ENCODE peak calls at places on chromosomes 11 and 22, in five cellular contexts. H is neural crest cell, Q is lower lobe of right lung, L is astrocyte of the cerebellum, X is RWPE1. S is an unnamed sample.

GRCh38 chr11:47376543-47377371 is 1.6 kb downstream of the SPI1 start:
- DNase-seq in H (no peak), Q (peak), L (no peak), X (no peak), S (no peak)

GRCh38 chr22:37169412-37169811 is 18.6 kb downstream of the C1QTNF6 start:
- DNase-seq in H (no peak), Q (peak), L (no peak), X (no peak), S (no peak)

GRCh38 chr11:108733479-108734116 is 68.7 kb downstream of the DDX10 start:
- DNase-seq in H (no peak), Q (no peak), L (peak), X (peak), S (no peak)

GRCh38 chr11:120331301-120331966 is 4.8 kb upstream of the ARHGEF12 start:
- DNase-seq in H (no peak), Q (no peak), L (peak), X (peak), S (no peak)

GRCh38 chr11:13102865-13103539 is 93.9 kb downstream of the RASSF10 start:
- DNase-seq in H (no peak), Q (no peak), L (no peak), X (no peak), S (no peak)

GRCh38 chr11:116513894-116514293 is 258.9 kb downstream of the BUD13 start:
- DNase-seq in H (peak), Q (no peak), L (no peak), X (no peak), S (peak)

GRCh38 chr11:116690623-116691022 is 82.2 kb downstream of the BUD13 start:
- DNase-seq in H (no peak), Q (no peak), L (no peak), X (no peak), S (no peak)

GRCh38 chr11:4191031-4191571 is 96.5 kb downstream of the RRM1 start:
- DNase-seq in H (no peak), Q (no peak), L (no peak), X (no peak), S (no peak)

GRCh38 chr11:76803811-76804600 is 20.9 kb downstream of the TSKU start:
- DNase-seq in H (no peak), Q (peak), L (no peak), X (no peak), S (no peak)

GRCh38 chr22:27825174-27825573 is 23.6 kb upstream of the MN1 start:
- DNase-seq in H (peak), Q (no peak), L (no peak), X (no peak), S (no peak)

GRCh38 chr22:43263645-43264514 is 76.9 kb upstream of the TTLL12 start:
- DNase-seq in H (no peak), Q (peak), L (peak), X (peak), S (no peak)

GRCh38 chr11:17648528-17648927 is 70.8 kb upstream of the MYOD1 start:
- DNase-seq in H (no peak), Q (no peak), L (no peak), X (no peak), S (no peak)

GRCh38 chr11:20109731-20110445 is 50.4 kb downstream of the DBX1 start:
- DNase-seq in H (no peak), Q (no peak), L (no peak), X (no peak), S (no peak)

GRCh38 chr22:46775789-46776485 is 13.5 kb downstream of the TBC1D22A start:
- DNase-seq in H (no peak), Q (no peak), L (no peak), X (no peak), S (no peak)

GRCh38 chr11:11449327-11449726 is 96.3 kb upstream of the CSNK2A3 start:
- DNase-seq in H (no peak), Q (no peak), L (no peak), X (no peak), S (no peak)

GRCh38 chr11:60095477-60096120 is 7.1 kb downstream of the MS4A2 start:
- DNase-seq in H (no peak), Q (no peak), L (no peak), X (no peak), S (no peak)

GRCh38 chr11:29328961-29329441 is 687.8 kb downstream of the KCNA4 start:
- DNase-seq in H (no peak), Q (no peak), L (peak), X (peak), S (peak)

GRCh38 chr22:50581031-50581949 is 1.4 kb downstream of the CHKB start:
- DNase-seq in H (no peak), Q (peak), L (no peak), X (no peak), S (no peak)

GRCh38 chr22:39943366-39943765 is 16.8 kb upstream of the TMA7B start:
- DNase-seq in H (no peak), Q (no peak), L (no peak), X (no peak), S (peak)

GRCh38 chr11:73375830-73376167 is 400 bp upstream of the RELT start:
- DNase-seq in H (no peak), Q (no peak), L (no peak), X (no peak), S (no peak)

GRCh38 chr11:62556102-62556871 is 9.7 kb upstream of the AHNAK start:
- DNase-seq in H (no peak), Q (peak), L (peak), X (peak), S (peak)

GRCh38 chr22:24996420-24996952 is 44.0 kb downstream of the KIAA1671 start:
- DNase-seq in H (peak), Q (no peak), L (no peak), X (peak), S (no peak)

GRCh38 chr11:63427971-63428508 is 58.5 kb downstream of the SLC22A9 start:
- DNase-seq in H (no peak), Q (no peak), L (no peak), X (no peak), S (no peak)

GRCh38 chr22:50627452-50627913 is 469 bp downstream of the ARSA start:
- DNase-seq in H (peak), Q (no peak), L (no peak), X (no peak), S (peak)

GRCh38 chr11:128757886-128758612 is 64.2 kb downstream of the FLI1 start:
- DNase-seq in H (no peak), Q (no peak), L (no peak), X (no peak), S (no peak)

GRCh38 chr11:82680252-82680651 is 53.4 kb downstream of the FAM181B start:
- DNase-seq in H (no peak), Q (no peak), L (no peak), X (no peak), S (no peak)

GRCh38 chr22:49760630-49761571 is 66.8 kb downstream of the BRD1 start:
- DNase-seq in H (no peak), Q (no peak), L (no peak), X (no peak), S (no peak)

GRCh38 chr11:76664578-76665061 is 5.9 kb downstream of the LRRC32 start:
- DNase-seq in H (no peak), Q (peak), L (no peak), X (no peak), S (no peak)

GRCh38 chr11:68610452-68611116 is 73.8 kb upstream of the GAL start:
- DNase-seq in H (no peak), Q (no peak), L (no peak), X (no peak), S (no peak)
- TF ChIP-seq CTCF in H (peak), Q (no peak), L (peak), X (no peak), S (no peak)

GRCh38 chr11:61128947-61129346 is 26.7 kb downstream of the CD5 start:
- DNase-seq in H (no peak), Q (no peak), L (no peak), X (no peak), S (no peak)
- TF ChIP-seq CTCF in H (no peak), Q (no peak), L (no peak), X (no peak), S (no peak)

DNA sequence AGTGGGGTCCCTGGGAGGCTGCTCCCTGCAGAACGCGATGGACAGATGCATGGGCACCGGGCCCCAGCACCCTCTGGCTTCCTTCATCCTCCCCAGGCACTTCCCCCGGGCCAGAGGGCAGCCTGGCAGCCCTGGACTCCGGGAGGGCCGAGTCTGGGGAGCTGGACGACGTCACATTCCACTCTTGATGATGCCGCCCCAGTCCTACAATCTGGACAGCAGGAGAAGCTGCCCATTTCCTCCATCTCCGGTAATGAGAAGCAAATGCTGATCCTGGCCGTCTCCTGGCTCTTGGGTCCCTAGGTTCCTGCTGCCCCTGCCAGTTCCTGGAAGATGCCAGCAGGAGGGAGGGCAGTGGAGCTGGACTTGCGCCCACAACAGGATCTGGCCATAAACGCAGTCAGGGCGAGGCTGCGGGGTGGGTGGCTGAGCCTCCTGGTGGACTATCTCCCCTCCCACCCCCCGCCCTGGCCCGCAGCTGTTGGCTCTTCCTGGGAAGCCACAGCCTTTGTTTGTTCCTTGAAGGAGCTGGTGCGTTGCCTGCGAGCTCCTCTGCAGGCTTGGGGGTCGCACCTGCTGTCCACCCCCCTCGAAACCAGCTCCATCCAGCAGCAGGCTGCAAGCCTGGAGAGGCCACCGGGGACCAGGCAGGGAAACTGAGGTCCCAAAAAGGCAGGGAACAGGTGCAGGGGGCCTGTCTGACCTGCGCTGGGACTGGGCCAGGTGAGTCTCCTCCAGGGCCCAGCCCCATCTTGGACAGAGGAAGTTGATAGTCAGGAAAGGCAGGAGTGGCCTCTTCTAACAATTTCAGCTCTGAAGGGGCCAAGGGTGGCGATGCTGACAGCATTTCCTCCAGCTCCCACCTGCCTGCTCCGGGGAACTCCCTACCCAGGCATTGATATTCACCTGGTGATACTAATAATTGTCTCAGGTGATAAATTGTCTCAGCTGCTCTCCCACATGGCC is 17.9 kb upstream of the MUC6 start:
- DNase-seq in H (no peak), Q (peak), L (no peak), X (no peak), S (no peak)
- TF ChIP-seq CTCF in H (no peak), Q (no peak), L (no peak), X (no peak), S (no peak)

GRCh38 chr11:36530840-36531239 is 20.8 kb upstream of the TRAF6 start:
- DNase-seq in H (no peak), Q (no peak), L (no peak), X (no peak), S (no peak)

GRCh38 chr11:36534276-36534675 is 24.2 kb upstream of the TRAF6 start:
- DNase-seq in H (no peak), Q (no peak), L (no peak), X (no peak), S (no peak)

DNA sequence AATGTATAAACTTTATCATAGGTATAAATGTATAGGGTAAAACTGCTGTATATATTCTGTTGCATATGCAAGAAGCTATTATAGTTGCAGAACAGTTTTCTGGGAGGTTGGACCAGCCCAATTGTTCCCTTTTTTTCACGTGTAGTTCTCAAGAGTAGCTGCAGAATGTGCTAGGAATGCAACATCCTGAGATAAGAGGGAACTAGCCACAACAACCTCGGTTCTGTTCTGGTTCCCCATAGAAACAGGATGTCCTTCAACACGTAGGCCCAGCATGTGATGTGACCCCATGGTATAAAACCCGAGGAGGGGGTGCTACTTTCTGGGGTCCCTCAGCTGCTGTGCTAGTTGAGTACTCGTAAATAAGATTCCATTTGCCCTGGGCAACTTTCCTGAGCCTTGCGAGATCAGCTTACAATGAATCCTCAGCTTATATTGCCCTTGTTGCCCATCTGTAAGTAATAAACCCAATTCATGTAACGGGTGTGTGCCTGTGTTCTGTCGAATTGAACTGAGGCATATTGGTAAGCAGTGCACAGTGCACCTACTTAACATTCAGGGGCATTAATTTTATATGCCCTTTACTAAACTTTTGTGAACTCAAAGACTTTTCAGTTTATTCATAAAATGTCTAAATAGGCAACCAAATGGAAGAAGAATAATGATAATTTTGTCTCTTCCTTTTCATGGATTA is 23.0 kb upstream of the TRAF6 start:
- DNase-seq in H (no peak), Q (no peak), L (no peak), X (no peak), S (peak)
- TF ChIP-seq CTCF in H (no peak), Q (no peak), L (no peak), X (no peak), S (no peak)

DNA sequence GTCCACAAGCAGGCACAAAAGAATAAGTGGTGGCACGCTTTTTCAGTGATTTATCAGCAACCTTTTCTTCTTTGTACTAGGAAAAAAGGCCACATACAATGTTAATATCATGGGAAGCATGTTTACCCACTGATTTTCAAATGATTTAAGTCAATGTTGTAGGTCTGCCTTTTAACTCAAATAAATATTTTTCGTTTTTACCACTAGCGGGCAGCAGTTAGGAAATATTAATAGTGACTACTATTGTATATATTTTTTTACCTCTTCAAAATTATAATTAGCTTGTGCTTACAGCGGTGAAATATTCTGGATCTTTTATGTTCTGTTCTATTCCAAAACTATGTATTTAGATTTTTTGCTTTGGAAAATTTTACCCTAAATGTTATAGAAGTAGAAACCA is 6.4 kb upstream of the SLC17A6 start:
- DNase-seq in H (no peak), Q (no peak), L (no peak), X (no peak), S (no peak)
- TF ChIP-seq CTCF in H (no peak), Q (no peak), L (no peak), X (no peak), S (peak)

DNA sequence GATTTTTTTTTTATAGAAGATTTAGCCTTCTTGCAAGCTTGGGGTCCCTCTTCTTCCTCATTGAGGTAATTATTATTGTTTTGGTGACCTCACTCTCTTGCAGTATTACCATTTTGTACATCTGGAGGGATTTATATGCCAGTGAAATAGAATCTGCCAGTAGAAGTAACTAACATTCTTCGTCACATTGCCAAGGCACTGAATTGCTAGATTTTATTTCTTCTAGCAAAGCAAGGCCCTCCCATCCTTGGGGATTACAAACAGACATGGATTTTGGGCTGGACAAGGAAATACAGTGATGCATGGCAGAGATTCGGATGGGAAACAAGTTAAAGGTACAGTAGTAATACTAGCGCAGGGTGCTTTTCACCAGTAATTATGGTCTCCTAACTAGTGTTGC is 7.8 kb downstream of the ADAMTS15 start:
- DNase-seq in H (no peak), Q (no peak), L (no peak), X (no peak), S (no peak)
- TF ChIP-seq CTCF in H (no peak), Q (no peak), L (no peak), X (no peak), S (no peak)

GRCh38 chr22:30803679-30804078 is 109.0 kb downstream of the OSBP2 start:
- DNase-seq in H (no peak), Q (no peak), L (no peak), X (no peak), S (no peak)

GRCh38 chr22:30804626-30805025 is 110.0 kb downstream of the OSBP2 start:
- DNase-seq in H (no peak), Q (no peak), L (no peak), X (no peak), S (no peak)

GRCh38 chr22:30806391-30806861 is 111.8 kb downstream of the OSBP2 start:
- DNase-seq in H (no peak), Q (no peak), L (peak), X (peak), S (no peak)

GRCh38 chr22:30801695-30802094 is 107.0 kb downstream of the OSBP2 start:
- DNase-seq in H (no peak), Q (no peak), L (no peak), X (no peak), S (no peak)

DNA sequence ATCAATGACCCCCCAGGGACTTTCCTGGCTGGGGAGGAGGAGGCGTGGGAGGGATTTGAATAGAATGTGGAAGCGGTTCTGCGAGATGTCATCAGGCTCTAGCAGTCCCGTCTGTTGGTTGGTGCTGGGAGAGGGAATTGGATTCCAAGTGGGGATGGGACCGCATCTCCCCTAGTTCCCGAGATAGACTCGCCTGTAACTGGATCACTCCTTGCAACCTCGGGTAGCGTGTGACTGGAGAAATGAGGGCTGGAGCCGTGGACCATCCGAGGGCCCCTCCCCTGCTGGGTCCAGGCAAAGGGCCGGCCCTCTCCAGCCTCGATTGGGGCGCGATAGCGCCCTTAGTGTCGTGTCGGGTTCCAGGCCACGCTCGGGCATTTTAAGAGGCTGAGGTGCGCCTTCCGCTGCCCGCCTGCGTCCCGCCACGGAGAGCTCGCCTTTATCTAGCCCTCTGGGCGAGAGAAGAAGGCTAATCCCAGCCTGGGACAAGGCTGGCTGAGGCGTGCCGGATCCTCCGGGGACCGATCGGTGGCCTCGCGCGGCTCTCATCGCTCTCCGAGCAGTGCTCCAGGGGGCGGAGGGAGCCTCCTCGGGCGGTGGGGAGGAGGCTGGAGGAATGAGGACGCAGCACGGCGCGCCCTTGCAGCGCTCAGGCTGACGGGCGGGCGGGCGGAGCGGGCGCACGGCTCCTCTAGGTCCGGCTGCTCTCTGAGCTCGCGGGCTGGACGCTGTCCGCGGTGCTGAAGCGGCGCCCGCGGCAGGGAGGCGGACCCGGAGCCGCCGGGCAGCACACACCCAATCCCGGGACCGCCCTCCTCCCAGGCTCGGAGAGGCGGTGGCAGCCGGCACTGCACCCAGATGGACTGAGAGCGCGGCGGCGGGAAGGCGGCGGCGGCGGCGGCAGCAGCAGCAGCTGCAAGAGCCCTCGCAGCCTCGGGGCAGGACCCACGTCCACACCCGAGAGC is 107.8 kb downstream of the OSBP2 start:
- DNase-seq in H (peak), Q (peak), L (peak), X (peak), S (peak)
- TF ChIP-seq CTCF in H (peak), Q (peak), L (peak), X (peak), S (no peak)

GRCh38 chr11:9249252-9249651 is 15.9 kb downstream of the DENND5A start:
- DNase-seq in H (no peak), Q (no peak), L (no peak), X (no peak), S (no peak)

GRCh38 chr11:9247863-9248262 is 17.3 kb downstream of the DENND5A start:
- DNase-seq in H (no peak), Q (no peak), L (no peak), X (no peak), S (no peak)

GRCh38 chr11:9253086-9253485 is 12.1 kb downstream of the DENND5A start:
- DNase-seq in H (no peak), Q (no peak), L (no peak), X (no peak), S (no peak)

GRCh38 chr11:9251306-9251705 is 13.8 kb downstream of the DENND5A start:
- DNase-seq in H (no peak), Q (no peak), L (no peak), X (peak), S (no peak)

GRCh38 chr11:9250139-9250582 is 15.0 kb downstream of the DENND5A start:
- DNase-seq in H (no peak), Q (no peak), L (peak), X (no peak), S (no peak)
- TF ChIP-seq CTCF in H (no peak), Q (no peak), L (no peak), X (no peak), S (no peak)